ENCODE peak calls at places on chromosomes 5 and 9, in nine cellular contexts. T is AG04449; I is body of pancreas; P is ELR; M is stimulated activated effector memory CD8-positive, alpha-beta T cell treated with anti-CD3 and anti-CD28 coated beads, Interleukin-12 subunit alpha, Interleukin-12 subunit beta, amount 100 ng/mL, for 72 hours; S is NCI-H1092 treated with DMSO at 0.1 percent for 48 hours; C is activated CD4-positive, alpha-beta T cell treated with anti-CD3 and anti-CD28 coated beads, Interleukin-2, amount 50 U/mL, for 1 hour; Q is HuH-7.5; X is choroid plexus epithelial cell. B is an unnamed sample.

GRCh38 chr9:28234133-28234898 is 661.0 kb upstream of the C9orf72 start:
- DNase-seq in P (no peak), I (no peak), Q (no peak), S (no peak), C (no peak), X (peak; percentile 47), T (no peak), M (no peak), B (no peak)

GRCh38 chr9:89601856-89602562 is 2.8 kb upstream of the GADD45G start:
- DNase-seq in M (no peak), C (no peak), P (no peak), T (no peak), X (no peak), Q (no peak), I (no peak), S (no peak), B (no peak)

GRCh38 chr5:42598311-42598710 is 158.3 kb upstream of the CCDC152 start:
- DNase-seq in I (no peak), X (no peak), P (no peak), C (no peak), M (no peak), Q (no peak), T (no peak), S (no peak), B (no peak)

GRCh38 chr9:133584559-133585476 is 24.4 kb downstream of the FAM163B start:
- DNase-seq in C (no peak), P (no peak), X (no peak), Q (no peak), S (peak; percentile 97), T (no peak), M (no peak), I (no peak), B (no peak)

GRCh38 chr9:136693490-136694162 is 6.4 kb upstream of the AGPAT2 start:
- DNase-seq in P (peak; percentile 75), C (no peak), X (no peak), Q (peak; percentile 98), I (peak; percentile 91), M (no peak), S (no peak), T (no peak), B (peak; percentile 99)

GRCh38 chr5:144484124-144484897 is 313.6 kb downstream of the KCTD16 start:
- DNase-seq in C (no peak), I (no peak), S (no peak), P (peak; percentile 92), T (peak; percentile 53), M (no peak), X (peak; percentile 25), Q (no peak), B (no peak)

GRCh38 chr9:128094950-128095544 is 27.0 kb downstream of the SLC25A25 start:
- DNase-seq in I (no peak), T (no peak), P (no peak), Q (no peak), X (no peak), S (no peak), C (no peak), M (no peak), B (no peak)

GRCh38 chr9:133701981-133702797 is 36.0 kb downstream of the SARDH start:
- DNase-seq in X (peak; percentile 66), T (no peak), S (no peak), Q (no peak), I (peak; percentile 3), C (peak; percentile 70), P (no peak), M (peak; percentile 64), B (peak; percentile 31)

GRCh38 chr9:87675466-87675865 is 50.5 kb upstream of the CTSL start:
- DNase-seq in C (no peak), X (no peak), M (no peak), Q (no peak), I (peak; percentile 58), P (no peak), S (no peak), T (no peak), B (peak; percentile 22)

GRCh38 chr9:80503692-80504400 is 932.1 kb downstream of the TLE4 start:
- DNase-seq in T (no peak), M (no peak), I (no peak), P (no peak), X (peak; percentile 50), C (no peak), S (no peak), Q (no peak), B (no peak)

GRCh38 chr5:161471551-161471950 is 75.0 kb downstream of the GABRB2 start:
- DNase-seq in X (no peak), T (no peak), P (no peak), M (no peak), I (no peak), S (no peak), C (no peak), Q (no peak), B (peak; percentile 92)

GRCh38 chr5:77418601-77419591 is 73.2 kb downstream of the WDR41 start:
- DNase-seq in Q (no peak), T (no peak), X (no peak), C (no peak), S (no peak), M (no peak), I (no peak), P (no peak), B (no peak)

GRCh38 chr5:13427859-13428557 is 516.5 kb downstream of the DNAH5 start:
- DNase-seq in M (no peak), S (no peak), Q (no peak), P (peak; percentile 18), C (no peak), T (no peak), X (no peak), I (no peak), B (no peak)

GRCh38 chr5:20077186-20077585 is 89.2 kb upstream of the CDH18 start:
- DNase-seq in C (no peak), S (no peak), T (no peak), I (no peak), M (no peak), X (no peak), P (no peak), Q (no peak), B (no peak)

GRCh38 chr5:146394486-146394885 is 52.6 kb upstream of the TCERG1 start:
- DNase-seq in I (no peak), S (no peak), T (no peak), C (no peak), Q (no peak), X (no peak), M (no peak), P (no peak), B (no peak)

GRCh38 chr9:112299514-112299913 is 33.9 kb downstream of the PTBP3 start:
- DNase-seq in Q (no peak), I (no peak), X (peak; percentile 76), C (no peak), S (no peak), M (no peak), T (no peak), P (peak; percentile 44), B (no peak)